ENCODE peak calls at places on chromosome 3, in nine cellular contexts. E, W, U, J, Q, Z, L, I and B are unnamed samples.

GRCh38 chr3:170953736-170954135 is 45.3 kb upstream of the EIF5A2 start:
- DNase-seq in Q (no peak), E (no peak), Z (no peak), J (no peak), I (no peak), U (no peak), L (peak), W (no peak), B (no peak)

GRCh38 chr3:146157325-146158060 is 3.5 kb downstream of the PLOD2 start:
- DNase-seq in J (no peak), E (no peak), I (no peak), W (no peak), Q (no peak), L (no peak), U (no peak), Z (no peak), B (no peak)

GRCh38 chr3:157586293-157586692 is 83.1 kb upstream of the VEPH1 start:
- DNase-seq in I (no peak), E (no peak), U (no peak), Z (no peak), Q (no peak), J (no peak), W (no peak), L (no peak), B (no peak)

GRCh38 chr3:134681527-134681910 is 30.7 kb upstream of the KY start:
- DNase-seq in E (no peak), I (no peak), Q (no peak), W (no peak), U (no peak), Z (no peak), J (no peak), L (no peak), B (no peak)

GRCh38 chr3:195058311-195059005 is 212.5 kb downstream of the XXYLT1 start:
- DNase-seq in I (no peak), U (no peak), E (no peak), L (no peak), W (no peak), J (no peak), Q (no peak), Z (no peak), B (no peak)

GRCh38 chr3:71421820-71422566 is 161.5 kb downstream of the FOXP1 start:
- DNase-seq in Z (no peak), J (no peak), W (no peak), U (no peak), E (peak), I (no peak), L (no peak), Q (no peak), B (no peak)

GRCh38 chr3:186620213-186621092 is 7.6 kb downstream of the AHSG start:
- DNase-seq in I (no peak), L (no peak), W (no peak), U (no peak), J (no peak), Z (no peak), Q (no peak), E (no peak), B (no peak)

GRCh38 chr3:15629860-15630597 is 28.5 kb downstream of the BTD start:
- DNase-seq in U (peak), Q (no peak), Z (no peak), E (peak), L (peak), I (no peak), W (peak), J (no peak), B (no peak)

GRCh38 chr3:157999246-157999645 is 107.0 kb downstream of the SHOX2 start:
- DNase-seq in L (no peak), U (no peak), I (no peak), W (no peak), Q (peak), E (no peak), Z (no peak), J (no peak), B (no peak)

GRCh38 chr3:39744746-39745145 is 64.7 kb upstream of the MYRIP start:
- DNase-seq in J (no peak), U (no peak), L (no peak), Z (no peak), E (no peak), Q (no peak), W (no peak), I (no peak), B (no peak)

GRCh38 chr3:130801473-130801872 is 54.8 kb upstream of the PIK3R4 start:
- DNase-seq in W (no peak), Q (no peak), U (no peak), L (no peak), I (no peak), Z (no peak), J (no peak), E (no peak), B (no peak)

GRCh38 chr3:169923189-169923588 is 11.8 kb downstream of the SAMD7 start:
- DNase-seq in I (no peak), J (no peak), W (no peak), U (no peak), Q (peak), Z (no peak), L (no peak), E (no peak), B (no peak)

GRCh38 chr3:151379083-151379734 is 5.3 kb downstream of the P2RY12 start:
- DNase-seq in W (peak), E (peak), L (no peak), Q (no peak), Z (no peak), J (peak), I (no peak), U (no peak), B (no peak)

GRCh38 chr3:111072016-111072891 is 638 bp downstream of the NECTIN3 start:
- DNase-seq in I (no peak), J (peak), E (peak), L (no peak), Z (no peak), W (peak), U (no peak), Q (peak), B (no peak)

GRCh38 chr3:171776411-171776810 is 33.9 kb downstream of the PLD1 start:
- DNase-seq in Q (peak), U (no peak), I (no peak), W (no peak), E (no peak), L (peak), J (no peak), Z (no peak), B (no peak)

GRCh38 chr3:157233923-157234322 is 74.0 kb upstream of the CCNL1 start:
- DNase-seq in U (no peak), W (no peak), J (no peak), I (no peak), L (no peak), Z (no peak), Q (no peak), E (no peak), B (no peak)

GRCh38 chr3:184395320-184395660 is 15.4 kb downstream of the CHRD start:
- DNase-seq in I (no peak), Z (no peak), L (no peak), Q (no peak), U (no peak), W (no peak), J (no peak), E (no peak), B (no peak)

GRCh38 chr3:160210799-160211221 is 14.4 kb upstream of the C3orf80 start:
- DNase-seq in E (peak), I (no peak), L (no peak), Z (peak), U (no peak), J (no peak), W (no peak), Q (no peak), B (peak)